ENCODE peak calls at places on chromosomes 2 and 18, in ten cellular contexts. P is Panc1; W is upper lobe of right lung; B is IMR-90; I is sigmoid colon; F is CD4-positive, CD25-positive, alpha-beta regulatory T cell; T is cardiac muscle cell; G is HCT116; R is heart left ventricle; V is breast epithelium. H is an unnamed sample.

GRCh38 chr2:8985561-8986326 is 17.7 kb downstream of the MBOAT2 start:
- DNase-seq in R (no peak), G (no peak), W (no peak), V (no peak), T (no peak), B (peak; percentile 41), I (no peak), F (no peak), P (no peak), H (no peak)

GRCh38 chr2:124959582-124959981 is 934.5 kb downstream of the CNTNAP5 start:
- DNase-seq in V (no peak), I (no peak), B (no peak), W (no peak), F (no peak), R (no peak), G (no peak), T (peak; percentile 59), P (no peak), H (no peak)

GRCh38 chr2:7083580-7084509 is 166.6 kb downstream of the RNF144A start:
- DNase-seq in V (no peak), P (peak; percentile 25), T (peak; percentile 53), B (peak; percentile 25), R (no peak), G (peak; percentile 32), W (no peak), I (no peak), F (peak; percentile 60), H (no peak)

GRCh38 chr2:72961853-72962468 is 44.6 kb downstream of the EMX1 start:
- DNase-seq in I (no peak), B (no peak), T (no peak), V (no peak), F (no peak), W (no peak), P (no peak), G (no peak), R (no peak), H (no peak)

GRCh38 chr2:173079968-173080860 is 4.6 kb downstream of the MAP3K20 start:
- DNase-seq in W (no peak), V (no peak), B (peak; percentile 97), P (peak; percentile 93), F (no peak), R (no peak), I (no peak), T (peak; percentile 74), G (no peak), H (no peak)

GRCh38 chr2:56266761-56267411 is 83.1 kb downstream of the CCDC85A start:
- DNase-seq in R (no peak), F (no peak), V (no peak), W (no peak), P (no peak), T (no peak), B (no peak), G (no peak), I (no peak), H (no peak)

GRCh38 chr2:3522851-3523481 is 3.6 kb upstream of the ADI1 start:
- DNase-seq in W (no peak), R (no peak), V (no peak), B (peak; percentile 61), F (no peak), I (peak; percentile 83), T (peak; percentile 71), G (no peak), P (no peak), H (no peak)

GRCh38 chr2:47784349-47784851 is 1.5 kb downstream of the MSH6 start:
- DNase-seq in I (no peak), T (peak; percentile 32), G (no peak), W (no peak), P (no peak), B (peak; percentile 34), F (no peak), V (no peak), R (no peak), H (no peak)

GRCh38 chr2:145484443-145485086 is 964.6 kb upstream of the ZEB2 start:
- DNase-seq in F (no peak), T (peak; percentile 68), R (no peak), B (peak; percentile 66), I (no peak), V (no peak), P (peak; percentile 2), W (no peak), G (peak; percentile 69), H (no peak)

GRCh38 chr2:211114826-211115450 is 558.5 kb downstream of the CPS1 start:
- DNase-seq in B (no peak), G (no peak), V (no peak), W (no peak), F (no peak), R (no peak), T (no peak), I (no peak), P (no peak), H (no peak)

GRCh38 chr2:23449413-23449812 is 64.4 kb downstream of the KLHL29 start:
- DNase-seq in P (no peak), I (no peak), V (no peak), W (no peak), G (no peak), B (no peak), F (no peak), R (no peak), T (no peak), H (no peak)

GRCh38 chr2:99935662-99936061 is 206.7 kb downstream of the AFF3 start:
- DNase-seq in R (no peak), T (no peak), V (no peak), P (no peak), I (no peak), W (no peak), G (no peak), B (peak; percentile 11), F (no peak), H (no peak)

GRCh38 chr2:99940963-99941362 is 201.4 kb downstream of the AFF3 start:
- DNase-seq in W (no peak), I (no peak), T (peak; percentile 13), V (peak; percentile 36), P (no peak), B (peak; percentile 65), F (no peak), G (no peak), R (no peak), H (no peak)

GRCh38 chr2:99938250-99938649 is 204.1 kb downstream of the AFF3 start:
- DNase-seq in W (no peak), I (no peak), G (no peak), B (no peak), P (no peak), V (no peak), T (no peak), F (no peak), R (no peak), H (no peak)

GRCh38 chr2:99936065-99936464 is 206.3 kb downstream of the AFF3 start:
- DNase-seq in I (no peak), F (no peak), W (no peak), R (no peak), B (no peak), V (no peak), P (no peak), G (no peak), T (no peak), H (no peak)

GRCh38 chr2:99939135-99939534 is 203.3 kb downstream of the AFF3 start:
- DNase-seq in I (no peak), G (no peak), T (no peak), V (no peak), R (no peak), P (no peak), W (no peak), B (no peak), F (no peak), H (no peak)
- H3K4me1 ChIP-seq in I (no peaks in the 10 kb centered on the region), G (no peaks in the 10 kb centered on the region), T (peaks cover 11% of the 10 kb centered on the region), V (no peaks in the 10 kb centered on the region), R (no peaks in the 10 kb centered on the region), P (no peaks in the 10 kb centered on the region), W (no peaks in the 10 kb centered on the region), B (no peaks in the 10 kb centered on the region), F (no peaks in the 10 kb centered on the region), H (no peaks in the 10 kb centered on the region)

DNA sequence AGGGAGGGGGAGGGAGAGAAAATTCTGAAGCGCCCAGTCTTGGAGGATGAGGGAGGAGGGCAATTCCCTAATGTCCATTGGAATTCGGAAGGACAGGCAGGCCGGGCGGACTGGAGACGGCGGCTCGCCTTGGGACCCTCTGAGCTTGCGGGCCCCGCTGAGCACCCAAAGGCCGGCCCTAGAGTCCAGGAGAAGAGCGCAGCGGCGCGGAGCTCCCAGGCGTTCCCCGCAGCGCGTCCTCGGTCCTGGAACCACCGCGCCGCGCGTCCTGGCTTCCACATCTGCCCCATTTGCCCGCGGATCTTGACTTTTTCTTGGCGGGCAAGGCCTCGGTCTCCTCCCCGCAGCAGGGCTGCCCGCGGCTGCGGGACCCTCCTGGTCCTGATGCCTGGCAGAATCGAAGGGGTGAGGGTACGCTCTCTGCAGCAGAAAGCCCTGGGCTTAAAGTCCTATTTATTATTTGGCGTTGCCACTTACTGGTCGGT is 675 bp upstream of the MLPH start:
- DNase-seq in W (peak; percentile 70), V (no peak), T (no peak), P (no peak), I (no peak), R (no peak), G (no peak), F (no peak), B (no peak), H (no peak)
- H3K4me3 ChIP-seq in W (peak overlapping the region; percentile 53), V (peak overlapping the region; percentile 63), T (peak overlapping the region; percentile 31), P (peak overlapping the region; percentile 89), I (peak overlapping the region; percentile 24), R (peak overlapping the region; percentile 55), G (peak overlapping the region; percentile 74), F (no peak overlapping the region), B (peak overlapping the region; percentile 70), H (no peak overlapping the region)

GRCh38 chr2:226795281-226796011 is 4.2 kb downstream of the IRS1 start:
- DNase-seq in F (no peak), I (peak; percentile 77), V (peak; percentile 25), T (no peak), G (no peak), P (no peak), R (peak; percentile 54), B (peak; percentile 56), W (peak; percentile 67), H (no peak)
- H3K4me1 ChIP-seq in F (peaks cover 33% of the 10 kb centered on the region), I (peaks cover 27% of the 10 kb centered on the region), V (peaks cover 2% of the 10 kb centered on the region), T (peaks cover 42% of the 10 kb centered on the region), G (peaks cover 58% of the 10 kb centered on the region), P (peaks cover 18% of the 10 kb centered on the region), R (peaks cover 28% of the 10 kb centered on the region), B (peaks cover 3% of the 10 kb centered on the region), W (peaks cover 28% of the 10 kb centered on the region), H (peaks cover 29% of the 10 kb centered on the region)

GRCh38 chr2:119364798-119365197 is 1.8 kb downstream of the C2orf76 start:
- DNase-seq in T (no peak), V (no peak), F (no peak), R (no peak), I (no peak), G (no peak), P (no peak), W (no peak), B (no peak), H (no peak)
- H3K4me3 ChIP-seq in T (no peak overlapping the region), V (no peak overlapping the region), F (peak overlapping the region; percentile 96), R (no peak overlapping the region), I (no peak overlapping the region), G (no peak overlapping the region), P (peak overlapping the region; percentile 98), W (no peak overlapping the region), B (no peak overlapping the region), H (no peak overlapping the region)

DNA sequence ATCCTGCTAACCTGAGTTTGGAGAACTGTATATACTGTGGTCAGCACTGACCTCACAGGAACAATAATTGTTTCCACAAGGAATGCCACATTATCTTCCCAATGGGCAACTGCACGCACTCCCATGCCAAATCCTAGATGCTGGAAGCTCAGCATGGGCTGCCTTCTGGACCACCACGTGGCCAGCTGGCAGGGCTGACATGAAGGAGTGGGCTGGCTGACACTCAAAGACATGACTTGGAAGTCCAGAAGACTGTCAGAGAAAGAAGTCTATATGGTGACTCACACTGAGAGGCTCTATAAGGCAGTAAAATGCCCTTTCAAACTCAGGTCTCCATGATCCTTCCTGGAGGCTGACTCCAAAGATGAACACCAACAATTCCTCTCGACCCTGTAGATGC is 98.4 kb upstream of the RNF152 start:
- DNase-seq in B (peak; percentile 71), G (no peak), I (no peak), F (no peak), T (peak; percentile 67), P (no peak), W (no peak), R (no peak), V (no peak), H (no peak)
- H3K4me1 ChIP-seq in B (peaks cover 25% of the 10 kb centered on the region), G (peaks cover 15% of the 10 kb centered on the region), I (no peaks in the 10 kb centered on the region), F (no peaks in the 10 kb centered on the region), T (peaks cover 10% of the 10 kb centered on the region), P (no peaks in the 10 kb centered on the region), W (peaks cover 15% of the 10 kb centered on the region), R (no peaks in the 10 kb centered on the region), V (no peaks in the 10 kb centered on the region), H (no peaks in the 10 kb centered on the region)

H was measured in effector memory CD4-positive, alpha-beta T cell.